ENCODE peak calls at places on chromosomes 11 and 22, in nine cellular contexts. One of them, this sample, is unnamed.

GRCh38 chr11:8671242-8671641 is 11.2 kb downstream of the TRIM66 start:
- DNase-seq in mucosa of descending colon: no peak
- DNase-seq in colonic mucosa: peak
- DNase-seq in ovary: no peak
- DNase-seq in foreskin fibroblast: peak
- DNase-seq in fibroblast of pulmonary artery: peak
- DNase-seq in neuronal stem cell: peak
- DNase-seq in mesenchymal stem cell: peak
- DNase-seq in WERI-Rb-1: no peak
- DNase-seq in this sample: no peak

GRCh38 chr22:37726240-37726887 is 29.5 kb downstream of the TRIOBP start:
- DNase-seq in mucosa of descending colon: no peak
- DNase-seq in colonic mucosa: no peak
- DNase-seq in ovary: no peak
- DNase-seq in foreskin fibroblast: peak
- DNase-seq in fibroblast of pulmonary artery: peak
- DNase-seq in neuronal stem cell: no peak
- DNase-seq in mesenchymal stem cell: peak
- DNase-seq in WERI-Rb-1: no peak
- DNase-seq in this sample: no peak

GRCh38 chr11:111173221-111173620 is 72.3 kb upstream of the POU2AF2 start:
- DNase-seq in mucosa of descending colon: no peak
- DNase-seq in colonic mucosa: no peak
- DNase-seq in ovary: no peak
- DNase-seq in foreskin fibroblast: no peak
- DNase-seq in fibroblast of pulmonary artery: no peak
- DNase-seq in neuronal stem cell: no peak
- DNase-seq in mesenchymal stem cell: no peak
- DNase-seq in WERI-Rb-1: no peak
- DNase-seq in this sample: no peak

GRCh38 chr11:130476200-130476921 is 27.9 kb downstream of the ADAMTS15 start:
- DNase-seq in mucosa of descending colon: no peak
- DNase-seq in colonic mucosa: peak
- DNase-seq in ovary: no peak
- DNase-seq in foreskin fibroblast: peak
- DNase-seq in fibroblast of pulmonary artery: no peak
- DNase-seq in neuronal stem cell: no peak
- DNase-seq in mesenchymal stem cell: peak
- DNase-seq in WERI-Rb-1: no peak
- DNase-seq in this sample: no peak

GRCh38 chr22:35312198-35313059 is 12.7 kb downstream of the TOM1 start:
- DNase-seq in mucosa of descending colon: no peak
- DNase-seq in colonic mucosa: peak
- DNase-seq in ovary: peak
- DNase-seq in foreskin fibroblast: peak
- DNase-seq in fibroblast of pulmonary artery: no peak
- DNase-seq in neuronal stem cell: no peak
- DNase-seq in mesenchymal stem cell: no peak
- DNase-seq in WERI-Rb-1: no peak
- DNase-seq in this sample: peak

GRCh38 chr11:124760806-124761205 is 1.3 kb downstream of the ESAM start:
- DNase-seq in mucosa of descending colon: no peak
- DNase-seq in colonic mucosa: no peak
- DNase-seq in ovary: no peak
- DNase-seq in foreskin fibroblast: no peak
- DNase-seq in fibroblast of pulmonary artery: no peak
- DNase-seq in neuronal stem cell: no peak
- DNase-seq in mesenchymal stem cell: no peak
- DNase-seq in WERI-Rb-1: no peak
- DNase-seq in this sample: no peak

GRCh38 chr11:204587-205109 is 2.6 kb downstream of the BET1L start:
- DNase-seq in mucosa of descending colon: no peak
- DNase-seq in colonic mucosa: peak
- DNase-seq in ovary: no peak
- DNase-seq in foreskin fibroblast: no peak
- DNase-seq in fibroblast of pulmonary artery: no peak
- DNase-seq in neuronal stem cell: no peak
- DNase-seq in mesenchymal stem cell: no peak
- DNase-seq in WERI-Rb-1: no peak
- DNase-seq in this sample: peak

GRCh38 chr11:61080526-61080925 is 21.8 kb upstream of the CD5 start:
- DNase-seq in mucosa of descending colon: no peak
- DNase-seq in colonic mucosa: no peak
- DNase-seq in ovary: no peak
- DNase-seq in foreskin fibroblast: no peak
- DNase-seq in fibroblast of pulmonary artery: no peak
- DNase-seq in neuronal stem cell: no peak
- DNase-seq in mesenchymal stem cell: no peak
- DNase-seq in WERI-Rb-1: no peak
- DNase-seq in this sample: no peak

GRCh38 chr22:20624161-20624616 is 116.8 kb downstream of the MED15 start:
- DNase-seq in mucosa of descending colon: no peak
- DNase-seq in colonic mucosa: no peak
- DNase-seq in ovary: no peak
- DNase-seq in foreskin fibroblast: peak
- DNase-seq in fibroblast of pulmonary artery: no peak
- DNase-seq in neuronal stem cell: no peak
- DNase-seq in mesenchymal stem cell: peak
- DNase-seq in WERI-Rb-1: no peak
- DNase-seq in this sample: no peak

GRCh38 chr11:66111158-66111557 is 41.1 kb downstream of the PACS1 start:
- DNase-seq in mucosa of descending colon: no peak
- DNase-seq in colonic mucosa: no peak
- DNase-seq in ovary: no peak
- DNase-seq in foreskin fibroblast: no peak
- DNase-seq in fibroblast of pulmonary artery: no peak
- DNase-seq in neuronal stem cell: no peak
- DNase-seq in mesenchymal stem cell: no peak
- DNase-seq in WERI-Rb-1: no peak
- DNase-seq in this sample: no peak

GRCh38 chr11:18427240-18427639 is 15.1 kb downstream of the LDHC start:
- DNase-seq in mucosa of descending colon: no peak
- DNase-seq in colonic mucosa: no peak
- DNase-seq in ovary: no peak
- DNase-seq in foreskin fibroblast: no peak
- DNase-seq in fibroblast of pulmonary artery: no peak
- DNase-seq in neuronal stem cell: no peak
- DNase-seq in mesenchymal stem cell: no peak
- DNase-seq in WERI-Rb-1: no peak
- DNase-seq in this sample: no peak

GRCh38 chr22:35838849-35839646 is 121.4 kb downstream of the APOL5 start:
- DNase-seq in mucosa of descending colon: no peak
- DNase-seq in colonic mucosa: peak
- DNase-seq in ovary: peak
- DNase-seq in foreskin fibroblast: peak
- DNase-seq in fibroblast of pulmonary artery: peak
- DNase-seq in neuronal stem cell: peak
- DNase-seq in mesenchymal stem cell: peak
- DNase-seq in WERI-Rb-1: peak
- DNase-seq in this sample: no peak

GRCh38 chr11:67482275-67482735 is 521 bp upstream of the AIP start:
- DNase-seq in mucosa of descending colon: no peak
- DNase-seq in colonic mucosa: peak
- DNase-seq in ovary: peak
- DNase-seq in foreskin fibroblast: no peak
- DNase-seq in fibroblast of pulmonary artery: no peak
- DNase-seq in neuronal stem cell: no peak
- DNase-seq in mesenchymal stem cell: no peak
- DNase-seq in WERI-Rb-1: no peak
- DNase-seq in this sample: no peak

GRCh38 chr22:45413013-45413367 is 409 bp downstream of the SMC1B start:
- DNase-seq in mucosa of descending colon: peak
- DNase-seq in colonic mucosa: no peak
- DNase-seq in ovary: no peak
- DNase-seq in foreskin fibroblast: no peak
- DNase-seq in fibroblast of pulmonary artery: no peak
- DNase-seq in neuronal stem cell: no peak
- DNase-seq in mesenchymal stem cell: no peak
- DNase-seq in WERI-Rb-1: no peak
- DNase-seq in this sample: no peak

GRCh38 chr11:17314232-17314547 is 37.4 kb upstream of the NCR3LG1 start:
- DNase-seq in mucosa of descending colon: no peak
- DNase-seq in colonic mucosa: no peak
- DNase-seq in ovary: no peak
- DNase-seq in foreskin fibroblast: peak
- DNase-seq in fibroblast of pulmonary artery: peak
- DNase-seq in neuronal stem cell: no peak
- DNase-seq in mesenchymal stem cell: peak
- DNase-seq in WERI-Rb-1: no peak
- DNase-seq in this sample: no peak

GRCh38 chr11:43959321-43959995 is 17.0 kb downstream of the C11orf96 start:
- DNase-seq in mucosa of descending colon: no peak
- DNase-seq in colonic mucosa: no peak
- DNase-seq in ovary: no peak
- DNase-seq in foreskin fibroblast: no peak
- DNase-seq in fibroblast of pulmonary artery: no peak
- DNase-seq in neuronal stem cell: no peak
- DNase-seq in mesenchymal stem cell: no peak
- DNase-seq in WERI-Rb-1: no peak
- DNase-seq in this sample: no peak

GRCh38 chr11:43957571-43957970 is 15.1 kb downstream of the C11orf96 start:
- DNase-seq in mucosa of descending colon: no peak
- DNase-seq in colonic mucosa: no peak
- DNase-seq in ovary: no peak
- DNase-seq in foreskin fibroblast: no peak
- DNase-seq in fibroblast of pulmonary artery: no peak
- DNase-seq in neuronal stem cell: no peak
- DNase-seq in mesenchymal stem cell: no peak
- DNase-seq in WERI-Rb-1: no peak
- DNase-seq in this sample: no peak

GRCh38 chr11:43963221-43963620 is 20.8 kb downstream of the C11orf96 start:
- DNase-seq in mucosa of descending colon: no peak
- DNase-seq in colonic mucosa: no peak
- DNase-seq in ovary: no peak
- DNase-seq in foreskin fibroblast: no peak
- DNase-seq in fibroblast of pulmonary artery: no peak
- DNase-seq in neuronal stem cell: no peak
- DNase-seq in mesenchymal stem cell: no peak
- DNase-seq in WERI-Rb-1: no peak
- DNase-seq in this sample: no peak

GRCh38 chr11:43962383-43962969 is 20.0 kb downstream of the C11orf96 start:
- DNase-seq in mucosa of descending colon: no peak
- DNase-seq in colonic mucosa: no peak
- DNase-seq in ovary: no peak
- DNase-seq in foreskin fibroblast: peak
- DNase-seq in fibroblast of pulmonary artery: no peak
- DNase-seq in neuronal stem cell: no peak
- DNase-seq in mesenchymal stem cell: peak
- DNase-seq in WERI-Rb-1: no peak
- DNase-seq in this sample: no peak
- H3K4me3 ChIP-seq in mucosa of descending colon: no peak
- H3K4me3 ChIP-seq in colonic mucosa: no peak
- H3K4me3 ChIP-seq in ovary: no peak
- H3K4me3 ChIP-seq in foreskin fibroblast: no peak
- H3K4me3 ChIP-seq in fibroblast of pulmonary artery: no peak
- H3K4me3 ChIP-seq in neuronal stem cell: no peak
- H3K4me3 ChIP-seq in mesenchymal stem cell: no peak
- H3K4me3 ChIP-seq in WERI-Rb-1: no peak
- H3K4me3 ChIP-seq in this sample: no peak

GRCh38 chr11:112291191-112291590 is 30.5 kb upstream of the PLET1 start:
- DNase-seq in mucosa of descending colon: no peak
- DNase-seq in colonic mucosa: no peak
- DNase-seq in ovary: no peak
- DNase-seq in foreskin fibroblast: no peak
- DNase-seq in fibroblast of pulmonary artery: no peak
- DNase-seq in neuronal stem cell: no peak
- DNase-seq in mesenchymal stem cell: no peak
- DNase-seq in WERI-Rb-1: no peak
- DNase-seq in this sample: no peak
- H3K4me3 ChIP-seq in mucosa of descending colon: no peak
- H3K4me3 ChIP-seq in colonic mucosa: no peak
- H3K4me3 ChIP-seq in ovary: no peak
- H3K4me3 ChIP-seq in foreskin fibroblast: no peak
- H3K4me3 ChIP-seq in fibroblast of pulmonary artery: no peak
- H3K4me3 ChIP-seq in neuronal stem cell: peak
- H3K4me3 ChIP-seq in mesenchymal stem cell: no peak
- H3K4me3 ChIP-seq in WERI-Rb-1: no peak
- H3K4me3 ChIP-seq in this sample: no peak

DNA sequence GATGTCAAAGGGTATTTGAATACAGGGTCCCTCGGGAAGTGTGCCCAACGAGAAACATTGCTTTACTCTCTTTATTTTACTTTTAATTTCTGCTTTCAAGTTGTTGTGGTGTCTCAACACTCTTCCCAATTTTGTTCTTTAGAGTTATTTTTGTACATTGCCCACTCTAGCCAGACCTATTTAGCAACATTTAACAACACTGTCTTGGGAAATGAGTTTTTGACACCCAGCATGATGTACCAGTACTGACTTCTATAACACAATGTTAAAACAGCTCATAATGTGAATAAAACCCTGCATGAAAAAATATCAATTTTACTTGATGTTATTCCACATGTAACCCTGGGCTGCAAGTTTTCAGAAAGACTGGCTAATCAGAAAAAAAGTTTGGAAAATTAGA is 350.2 kb upstream of the PITPNB start:
- DNase-seq in mucosa of descending colon: no peak
- DNase-seq in colonic mucosa: no peak
- DNase-seq in ovary: no peak
- DNase-seq in foreskin fibroblast: no peak
- DNase-seq in fibroblast of pulmonary artery: no peak
- DNase-seq in neuronal stem cell: no peak
- DNase-seq in mesenchymal stem cell: no peak
- DNase-seq in WERI-Rb-1: no peak
- DNase-seq in this sample: no peak
- H3K4me3 ChIP-seq in mucosa of descending colon: no peak
- H3K4me3 ChIP-seq in colonic mucosa: no peak
- H3K4me3 ChIP-seq in ovary: no peak
- H3K4me3 ChIP-seq in foreskin fibroblast: no peak
- H3K4me3 ChIP-seq in fibroblast of pulmonary artery: no peak
- H3K4me3 ChIP-seq in neuronal stem cell: no peak
- H3K4me3 ChIP-seq in mesenchymal stem cell: no peak
- H3K4me3 ChIP-seq in WERI-Rb-1: no peak
- H3K4me3 ChIP-seq in this sample: no peak

GRCh38 chr11:96426356-96427103 is 36.7 kb downstream of the JRKL start:
- DNase-seq in mucosa of descending colon: no peak
- DNase-seq in colonic mucosa: no peak
- DNase-seq in ovary: no peak
- DNase-seq in foreskin fibroblast: peak
- DNase-seq in fibroblast of pulmonary artery: peak
- DNase-seq in neuronal stem cell: peak
- DNase-seq in mesenchymal stem cell: peak
- DNase-seq in WERI-Rb-1: no peak
- DNase-seq in this sample: no peak

GRCh38 chr11:96430668-96431067 is 40.9 kb downstream of the JRKL start:
- DNase-seq in mucosa of descending colon: no peak
- DNase-seq in colonic mucosa: no peak
- DNase-seq in ovary: no peak
- DNase-seq in foreskin fibroblast: no peak
- DNase-seq in fibroblast of pulmonary artery: no peak
- DNase-seq in neuronal stem cell: no peak
- DNase-seq in mesenchymal stem cell: no peak
- DNase-seq in WERI-Rb-1: no peak
- DNase-seq in this sample: no peak

DNA sequence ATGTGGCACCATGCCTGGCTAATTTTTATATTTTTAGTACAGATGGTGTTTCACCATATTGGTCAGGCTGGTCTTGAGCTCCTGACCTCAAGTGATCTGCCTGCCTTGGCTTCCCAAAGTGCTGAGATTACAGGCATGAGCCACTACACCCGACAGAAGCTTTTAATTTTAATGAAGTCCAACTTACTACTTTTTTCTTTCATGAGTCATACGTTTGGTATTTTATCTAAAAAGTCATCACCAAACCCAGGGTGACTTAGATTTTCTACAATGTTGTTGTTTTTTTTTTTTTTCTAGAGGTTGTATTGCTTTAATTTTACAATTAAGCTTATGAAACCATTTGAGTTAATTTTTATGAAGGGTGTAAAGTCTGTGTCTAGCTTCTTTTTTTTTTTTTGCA is 34.9 kb downstream of the JRKL start:
- DNase-seq in mucosa of descending colon: no peak
- DNase-seq in colonic mucosa: no peak
- DNase-seq in ovary: no peak
- DNase-seq in foreskin fibroblast: peak
- DNase-seq in fibroblast of pulmonary artery: peak
- DNase-seq in neuronal stem cell: no peak
- DNase-seq in mesenchymal stem cell: peak
- DNase-seq in WERI-Rb-1: no peak
- DNase-seq in this sample: no peak
- H3K4me3 ChIP-seq in mucosa of descending colon: no peak
- H3K4me3 ChIP-seq in colonic mucosa: no peak
- H3K4me3 ChIP-seq in ovary: no peak
- H3K4me3 ChIP-seq in foreskin fibroblast: no peak
- H3K4me3 ChIP-seq in fibroblast of pulmonary artery: no peak
- H3K4me3 ChIP-seq in neuronal stem cell: no peak
- H3K4me3 ChIP-seq in mesenchymal stem cell: no peak
- H3K4me3 ChIP-seq in WERI-Rb-1: no peak
- H3K4me3 ChIP-seq in this sample: no peak

This sample was measured in upper lobe of right lung.